ENCODE peak calls at places on chromosome 7, in eight cellular contexts. One of them, this sample, is unnamed.

GRCh38 chr7:133936074-133936473 is 191.1 kb upstream of the LRGUK start:
- DNase-seq in lung: no peak
- DNase-seq in GM13977: no peak
- DNase-seq in PC-3: no peak
- DNase-seq in IMR-90: peak; percentile 77
- DNase-seq in colonic mucosa: no peak
- DNase-seq in GM23338: no peak
- DNase-seq in fibroblast of pulmonary artery: peak; percentile 41
- DNase-seq in this sample: no peak

GRCh38 chr7:156131881-156132280 is 319.6 kb upstream of the SHH start:
- DNase-seq in lung: no peak
- DNase-seq in GM23338: no peak
- DNase-seq in GM13977: no peak
- DNase-seq in PC-3: no peak
- DNase-seq in IMR-90: no peak
- DNase-seq in fibroblast of pulmonary artery: no peak
- DNase-seq in colonic mucosa: no peak
- DNase-seq in this sample: no peak

GRCh38 chr7:25720427-25720826 is 431.6 kb upstream of the NFE2L3 start:
- DNase-seq in IMR-90: peak; percentile 2
- DNase-seq in GM13977: no peak
- DNase-seq in lung: no peak
- DNase-seq in GM23338: peak; percentile 58
- DNase-seq in fibroblast of pulmonary artery: no peak
- DNase-seq in PC-3: peak; percentile 22
- DNase-seq in colonic mucosa: no peak
- DNase-seq in this sample: no peak

GRCh38 chr7:30306977-30307376 is 22.6 kb downstream of the ZNRF2 start:
- DNase-seq in colonic mucosa: no peak
- DNase-seq in lung: no peak
- DNase-seq in GM13977: no peak
- DNase-seq in fibroblast of pulmonary artery: no peak
- DNase-seq in GM23338: no peak
- DNase-seq in IMR-90: no peak
- DNase-seq in PC-3: no peak
- DNase-seq in this sample: no peak

GRCh38 chr7:1248459-1249131 is 15.9 kb downstream of the UNCX start:
- DNase-seq in colonic mucosa: no peak
- DNase-seq in lung: no peak
- DNase-seq in fibroblast of pulmonary artery: no peak
- DNase-seq in GM13977: no peak
- DNase-seq in GM23338: peak; percentile 73
- DNase-seq in IMR-90: no peak
- DNase-seq in PC-3: no peak
- DNase-seq in this sample: no peak

GRCh38 chr7:155505422-155505793 is 41.0 kb downstream of the CNPY1 start:
- DNase-seq in PC-3: no peak
- DNase-seq in colonic mucosa: no peak
- DNase-seq in IMR-90: no peak
- DNase-seq in GM23338: no peak
- DNase-seq in GM13977: no peak
- DNase-seq in lung: no peak
- DNase-seq in fibroblast of pulmonary artery: no peak
- DNase-seq in this sample: no peak

GRCh38 chr7:70578131-70578530 is 553.8 kb upstream of the GALNT17 start:
- DNase-seq in PC-3: no peak
- DNase-seq in colonic mucosa: no peak
- DNase-seq in fibroblast of pulmonary artery: no peak
- DNase-seq in IMR-90: no peak
- DNase-seq in GM13977: no peak
- DNase-seq in lung: no peak
- DNase-seq in GM23338: no peak
- DNase-seq in this sample: no peak

GRCh38 chr7:140062118-140062527 is 628 bp downstream of the PARP12 start:
- DNase-seq in fibroblast of pulmonary artery: no peak
- DNase-seq in GM23338: peak; percentile 24
- DNase-seq in colonic mucosa: peak; percentile 52
- DNase-seq in IMR-90: no peak
- DNase-seq in lung: peak; percentile 41
- DNase-seq in PC-3: peak; percentile 17
- DNase-seq in GM13977: peak; percentile 65
- DNase-seq in this sample: no peak

DNA sequence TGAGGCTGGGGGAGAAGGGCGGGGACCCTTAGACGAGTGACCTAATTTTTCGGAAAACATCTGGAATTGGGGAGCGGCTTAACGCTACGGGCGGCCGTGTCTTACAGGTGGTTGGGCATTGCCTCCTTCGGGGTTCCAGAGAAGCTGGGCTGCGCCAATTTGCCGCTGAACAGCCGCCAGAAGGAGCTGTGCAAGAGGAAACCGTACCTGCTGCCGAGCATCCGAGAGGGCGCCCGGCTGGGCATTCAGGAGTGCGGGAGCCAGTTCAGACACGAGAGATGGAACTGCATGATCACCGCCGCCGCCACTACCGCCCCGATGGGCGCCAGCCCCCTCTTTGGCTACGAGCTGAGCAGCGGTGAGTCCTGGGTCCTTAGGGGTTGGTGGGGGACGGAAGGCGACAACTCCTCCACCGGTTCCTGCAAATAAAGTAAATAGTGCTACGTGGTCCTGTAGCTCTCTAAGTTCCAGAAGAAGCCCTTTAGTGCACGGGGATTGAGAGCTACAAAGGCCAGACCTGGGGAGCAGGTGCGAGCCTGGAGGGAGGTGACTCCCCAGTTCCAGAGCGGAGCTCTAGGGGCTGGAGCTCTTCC is 756 bp downstream of the WNT16 start:
- DNase-seq in GM13977: peak; percentile 69
- DNase-seq in colonic mucosa: peak; percentile 34
- DNase-seq in GM23338: peak; percentile 79
- DNase-seq in fibroblast of pulmonary artery: no peak
- DNase-seq in lung: no peak
- DNase-seq in IMR-90: no peak
- DNase-seq in PC-3: no peak
- DNase-seq in this sample: peak; percentile 40
- TF ChIP-seq CTCF in GM13977: peak; percentile 36
- TF ChIP-seq CTCF in colonic mucosa: no peak
- TF ChIP-seq CTCF in GM23338: peak; percentile 12
- TF ChIP-seq CTCF in fibroblast of pulmonary artery: no peak
- TF ChIP-seq CTCF in lung: no peak
- TF ChIP-seq CTCF in IMR-90: no peak
- TF ChIP-seq CTCF in PC-3: no peak
- TF ChIP-seq CTCF in this sample: no peak

GRCh38 chr7:44048031-44048795 is 3.7 kb downstream of the DBNL start:
- DNase-seq in PC-3: no peak
- DNase-seq in GM23338: no peak
- DNase-seq in IMR-90: no peak
- DNase-seq in GM13977: no peak
- DNase-seq in fibroblast of pulmonary artery: no peak
- DNase-seq in lung: no peak
- DNase-seq in colonic mucosa: no peak
- DNase-seq in this sample: no peak

GRCh38 chr7:44043902-44044301 is 600 bp upstream of the DBNL start:
- DNase-seq in lung: no peak
- DNase-seq in colonic mucosa: no peak
- DNase-seq in GM23338: peak; percentile 14
- DNase-seq in fibroblast of pulmonary artery: no peak
- DNase-seq in IMR-90: no peak
- DNase-seq in GM13977: no peak
- DNase-seq in PC-3: no peak
- DNase-seq in this sample: no peak

GRCh38 chr7:44044315-44045225 is at the start of gene DBNL:
- DNase-seq in lung: peak; percentile 97
- DNase-seq in fibroblast of pulmonary artery: peak; percentile 81
- DNase-seq in GM23338: peak; percentile 97
- DNase-seq in colonic mucosa: peak; percentile 98
- DNase-seq in IMR-90: peak; percentile 78
- DNase-seq in PC-3: peak; percentile 87
- DNase-seq in GM13977: peak; percentile 95
- DNase-seq in this sample: peak; percentile 92

GRCh38 chr7:44045226-44046014 is 918 bp downstream of the DBNL start:
- DNase-seq in IMR-90: no peak
- DNase-seq in fibroblast of pulmonary artery: no peak
- DNase-seq in colonic mucosa: no peak
- DNase-seq in PC-3: no peak
- DNase-seq in GM13977: no peak
- DNase-seq in lung: no peak
- DNase-seq in GM23338: no peak
- DNase-seq in this sample: no peak

DNA sequence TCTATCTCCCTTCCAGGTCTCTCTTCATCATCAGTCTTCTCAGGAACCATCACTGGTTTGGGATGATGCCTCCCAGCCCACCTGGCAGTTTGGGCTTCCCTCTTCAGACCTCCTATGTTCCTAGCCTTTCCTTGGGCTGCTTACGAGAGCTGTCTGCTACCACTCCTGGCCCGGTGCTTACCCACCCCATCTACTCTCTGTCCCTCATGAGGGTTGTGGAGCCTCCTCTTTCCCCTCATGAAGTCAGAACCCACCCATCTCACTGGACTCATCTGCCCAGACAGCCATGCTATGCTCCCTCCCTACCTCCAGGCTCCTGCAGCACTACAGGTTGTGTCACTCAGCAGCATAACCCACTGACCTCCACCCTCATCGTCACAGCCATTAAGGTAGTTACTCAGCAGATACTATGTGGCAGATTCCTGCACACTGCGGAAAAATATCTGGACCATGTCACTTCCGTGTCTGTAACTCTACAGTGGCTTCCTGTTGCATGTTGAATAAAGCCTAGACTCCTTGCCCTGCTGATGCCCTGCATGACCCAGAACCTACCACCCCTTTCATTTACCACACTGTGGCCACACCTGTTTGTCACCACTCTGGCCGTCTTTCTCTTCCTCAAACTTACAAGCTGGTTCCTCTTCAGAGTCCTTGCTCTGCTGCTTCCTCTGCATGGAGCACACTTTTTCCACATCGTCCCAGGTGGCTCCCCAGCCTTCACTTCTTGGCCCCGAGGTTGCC is 2.0 kb downstream of the DBNL start:
- DNase-seq in GM23338: no peak
- DNase-seq in fibroblast of pulmonary artery: no peak
- DNase-seq in PC-3: no peak
- DNase-seq in lung: no peak
- DNase-seq in IMR-90: no peak
- DNase-seq in GM13977: no peak
- DNase-seq in colonic mucosa: no peak
- DNase-seq in this sample: no peak
- TF ChIP-seq CTCF in GM23338: no peak
- TF ChIP-seq CTCF in fibroblast of pulmonary artery: no peak
- TF ChIP-seq CTCF in PC-3: no peak
- TF ChIP-seq CTCF in lung: no peak
- TF ChIP-seq CTCF in IMR-90: no peak
- TF ChIP-seq CTCF in GM13977: no peak
- TF ChIP-seq CTCF in colonic mucosa: no peak
- TF ChIP-seq CTCF in this sample: no peak

GRCh38 chr7:128892521-128893250 is 17.8 kb downstream of the KCP start:
- DNase-seq in GM13977: no peak
- DNase-seq in colonic mucosa: no peak
- DNase-seq in IMR-90: no peak
- DNase-seq in lung: no peak
- DNase-seq in fibroblast of pulmonary artery: no peak
- DNase-seq in GM23338: no peak
- DNase-seq in PC-3: no peak
- DNase-seq in this sample: no peak

GRCh38 chr7:128891942-128892269 is 18.6 kb downstream of the KCP start:
- DNase-seq in fibroblast of pulmonary artery: no peak
- DNase-seq in IMR-90: no peak
- DNase-seq in GM23338: no peak
- DNase-seq in PC-3: no peak
- DNase-seq in lung: no peak
- DNase-seq in colonic mucosa: no peak
- DNase-seq in GM13977: no peak
- DNase-seq in this sample: no peak

GRCh38 chr7:128893251-128894100 is 17.0 kb downstream of the KCP start:
- DNase-seq in lung: no peak
- DNase-seq in GM23338: no peak
- DNase-seq in colonic mucosa: no peak
- DNase-seq in IMR-90: no peak
- DNase-seq in GM13977: no peak
- DNase-seq in PC-3: peak; percentile 92
- DNase-seq in fibroblast of pulmonary artery: no peak
- DNase-seq in this sample: no peak

GRCh38 chr7:128890306-128891109 is 20.0 kb downstream of the KCP start:
- DNase-seq in IMR-90: no peak
- DNase-seq in lung: no peak
- DNase-seq in PC-3: peak; percentile 71
- DNase-seq in fibroblast of pulmonary artery: no peak
- DNase-seq in colonic mucosa: peak; percentile 65
- DNase-seq in GM13977: peak; percentile 38
- DNase-seq in GM23338: peak; percentile 66
- DNase-seq in this sample: peak; percentile 43

DNA sequence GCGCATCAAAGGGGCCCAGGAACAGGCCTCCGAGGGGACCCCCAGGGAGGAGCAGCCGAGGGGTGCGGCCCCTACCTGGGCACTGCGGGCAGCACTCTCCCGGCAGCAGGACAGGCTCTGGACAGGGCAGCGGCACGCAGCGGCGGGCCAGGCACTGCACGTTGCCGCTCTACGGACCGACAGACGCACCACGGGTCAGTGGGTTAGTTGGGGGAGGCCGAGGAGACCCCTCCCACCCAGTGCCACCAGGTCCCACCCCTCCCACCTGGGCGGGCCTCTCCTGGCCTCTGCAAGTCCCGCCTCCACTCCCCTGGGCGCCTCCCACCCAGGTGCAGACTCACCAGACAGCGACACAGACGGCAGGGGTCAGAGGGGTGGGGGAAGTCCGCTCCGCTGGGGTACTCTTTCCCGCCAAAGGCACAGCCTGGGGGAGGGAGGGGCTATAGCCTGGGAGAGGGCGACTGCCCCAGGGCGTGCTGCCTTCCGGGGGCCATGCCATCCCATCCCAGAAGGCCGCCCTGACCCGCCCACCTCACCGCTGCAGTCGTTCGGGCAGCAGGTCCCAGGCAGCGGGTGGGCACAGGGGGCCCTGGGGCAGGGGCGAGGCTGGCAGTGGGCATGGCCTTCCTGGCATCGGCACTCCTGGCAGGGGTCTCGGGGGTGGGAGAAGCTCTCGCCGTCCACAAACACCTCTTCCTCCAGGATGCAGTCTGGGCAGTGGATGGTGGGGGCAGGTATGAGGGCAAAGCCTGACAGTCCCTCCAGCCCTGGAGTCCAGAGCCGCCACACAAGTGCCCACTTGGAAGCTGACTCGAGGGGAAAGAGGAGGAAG is 19.2 kb downstream of the KCP start:
- DNase-seq in GM13977: no peak
- DNase-seq in IMR-90: no peak
- DNase-seq in colonic mucosa: no peak
- DNase-seq in PC-3: peak; percentile 56
- DNase-seq in GM23338: peak; percentile 71
- DNase-seq in fibroblast of pulmonary artery: no peak
- DNase-seq in lung: no peak
- DNase-seq in this sample: no peak
- TF ChIP-seq CTCF in GM13977: no peak
- TF ChIP-seq CTCF in IMR-90: no peak
- TF ChIP-seq CTCF in colonic mucosa: no peak
- TF ChIP-seq CTCF in PC-3: no peak
- TF ChIP-seq CTCF in GM23338: no peak
- TF ChIP-seq CTCF in fibroblast of pulmonary artery: no peak
- TF ChIP-seq CTCF in lung: no peak
- TF ChIP-seq CTCF in this sample: no peak

DNA sequence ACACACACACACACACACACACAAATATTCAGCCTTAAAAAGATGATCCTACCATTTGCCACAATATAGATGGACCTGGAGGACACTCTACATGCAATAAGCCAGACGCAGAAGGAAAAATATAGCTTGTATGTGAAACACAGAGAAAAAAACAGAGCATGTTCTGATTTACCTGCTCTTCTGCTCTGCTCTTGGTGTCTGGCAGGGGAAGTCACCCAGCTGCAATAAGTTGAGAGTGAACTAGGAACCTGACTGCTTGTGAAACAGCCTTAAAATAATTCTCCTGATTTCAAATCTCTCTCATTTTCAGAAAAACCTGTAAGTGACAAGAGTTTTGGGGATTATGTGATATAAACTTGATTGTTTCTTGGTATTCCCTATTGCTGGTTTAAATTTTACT is 31.0 kb upstream of the KCND2 start:
- DNase-seq in colonic mucosa: no peak
- DNase-seq in GM23338: no peak
- DNase-seq in lung: no peak
- DNase-seq in IMR-90: no peak
- DNase-seq in GM13977: no peak
- DNase-seq in PC-3: no peak
- DNase-seq in fibroblast of pulmonary artery: no peak
- DNase-seq in this sample: no peak
- TF ChIP-seq CTCF in colonic mucosa: no peak
- TF ChIP-seq CTCF in GM23338: no peak
- TF ChIP-seq CTCF in lung: no peak
- TF ChIP-seq CTCF in IMR-90: no peak
- TF ChIP-seq CTCF in GM13977: no peak
- TF ChIP-seq CTCF in PC-3: no peak
- TF ChIP-seq CTCF in fibroblast of pulmonary artery: no peak
- TF ChIP-seq CTCF in this sample: no peak